ENCODE peak calls at places on chromosomes 13 and 19, in four cellular contexts. W, H, N and D are unnamed samples. For H3K4me1 and H3K27me3, the result is how much of the 10 kb centered on the place peaks cover.

GRCh38 chr13:48094404-48094780 is 512 bp downstream of the MED4 start:
- DNase-seq in N (no peak), H (no peak), W (no peak), D (no peak)

GRCh38 chr13:110617326-110618072 is 2.2 kb downstream of the NAXD start:
- DNase-seq in H (no peak), W (no peak), N (no peak), D (no peak)

GRCh38 chr19:51140441-51140840 is 1.7 kb upstream of the SIGLEC7 start:
- DNase-seq in N (no peak), H (no peak), W (no peak), D (no peak)

GRCh38 chr13:62407871-62408270 is 992.2 kb upstream of the PCDH20 start:
- DNase-seq in N (no peak), H (no peak), W (no peak), D (no peak)

GRCh38 chr13:91346848-91347211 is 657 bp upstream of the MIR17HG start:
- DNase-seq in N (no peak), H (peak), W (no peak), D (no peak)

GRCh38 chr19:31390721-31391120 is 41.5 kb upstream of the TSHZ3 start:
- DNase-seq in N (no peak), H (no peak), W (no peak), D (no peak)

GRCh38 chr19:29624489-29625210 is 18.6 kb downstream of the POP4 start:
- DNase-seq in N (no peak), W (no peak), H (no peak), D (no peak)

GRCh38 chr13:27359203-27359821 is 65.1 kb upstream of the GTF3A start:
- DNase-seq in N (no peak), W (no peak), H (peak), D (no peak)

GRCh38 chr19:49436381-49437017 is 4.8 kb downstream of the SLC17A7 start:
- DNase-seq in H (peak), W (peak), N (no peak), D (no peak)

GRCh38 chr13:20475927-20476691 is 49.5 kb downstream of the CRYL1 start:
- DNase-seq in W (no peak), H (peak), N (no peak), D (no peak)

GRCh38 chr13:79915386-79915785 is 425.5 kb downstream of the SPRY2 start:
- DNase-seq in W (no peak), N (no peak), H (no peak), D (no peak)

GRCh38 chr19:18479964-18480723 is 41.7 kb downstream of the ELL start:
- DNase-seq in N (no peak), W (no peak), H (no peak), D (no peak)

GRCh38 chr19:4911786-4912672 is 2.7 kb downstream of the UHRF1 start:
- DNase-seq in W (no peak), H (peak), N (peak), D (peak)

GRCh38 chr19:43723588-43723987 is 7.7 kb downstream of the IRGC start:
- DNase-seq in W (no peak), N (no peak), H (no peak), D (no peak)

GRCh38 chr19:16366056-16366432 is 41.4 kb downstream of the KLF2 start:
- DNase-seq in N (no peak), H (no peak), W (no peak), D (no peak)

GRCh38 chr13:102440259-102440936 is 38.5 kb upstream of the FGF14 start:
- DNase-seq in H (no peak), W (no peak), N (peak), D (peak)

GRCh38 chr13:93238711-93239110 is 12.1 kb downstream of the GPC6 start:
- DNase-seq in H (no peak), N (no peak), W (no peak), D (no peak)

GRCh38 chr13:77457989-77458388 is 77.5 kb upstream of the SCEL start:
- DNase-seq in H (no peak), N (no peak), W (no peak), D (no peak)

GRCh38 chr13:50085063-50085462 is 69.8 kb downstream of the KCNRG start:
- DNase-seq in N (no peak), W (no peak), H (no peak), D (no peak)

GRCh38 chr19:11028146-11028545 is 61.1 kb upstream of the LDLR start:
- DNase-seq in N (no peak), H (no peak), W (no peak), D (no peak)

GRCh38 chr13:46124967-46125933 is 20.4 kb upstream of the CPB2 start:
- DNase-seq in W (no peak), H (no peak), N (no peak), D (no peak)

GRCh38 chr13:62305758-62306157 is 890.1 kb upstream of the PCDH20 start:
- DNase-seq in N (no peak), H (no peak), W (no peak), D (no peak)

GRCh38 chr13:29939158-29939557 is 88.7 kb upstream of the UBL3 start:
- DNase-seq in N (no peak), H (no peak), W (no peak), D (no peak)

GRCh38 chr13:110965038-110965754 is 50.3 kb upstream of the ANKRD10 start:
- DNase-seq in W (no peak), N (peak), H (no peak), D (no peak)

GRCh38 chr13:50810468-50810867 is 33.0 kb downstream of the DLEU7 start:
- DNase-seq in N (no peak), W (no peak), H (no peak), D (no peak)

GRCh38 chr13:78201411-78201810 is 282.8 kb upstream of the EDNRB start:
- DNase-seq in W (no peak), H (no peak), N (no peak), D (no peak)

GRCh38 chr19:45954132-45954531 is 19.5 kb downstream of the NOVA2 start:
- DNase-seq in N (no peak), W (no peak), H (no peak), D (no peak)

GRCh38 chr19:17470204-17470841 is at the start of gene SLC27A1:
- DNase-seq in H (peak), N (peak), W (peak), D (peak)

GRCh38 chr13:101098873-101099272 is 317.4 kb downstream of the NALCN start:
- DNase-seq in N (no peak), W (no peak), H (no peak), D (no peak)

GRCh38 chr13:49497272-49497671 is 1.5 kb downstream of the PHF11 start:
- DNase-seq in H (no peak), W (no peak), N (no peak), D (no peak)

GRCh38 chr13:45564108-45564507 is 51.4 kb downstream of the ERICH6B start:
- DNase-seq in H (no peak), W (no peak), N (no peak), D (no peak)

GRCh38 chr13:34107814-34108213 is 289.9 kb downstream of the RFC3 start:
- DNase-seq in N (no peak), H (no peak), W (no peak), D (no peak)

GRCh38 chr19:47228168-47228936 is 2.6 kb downstream of the BBC3 start:
- DNase-seq in N (no peak), W (peak), H (peak), D (no peak)

GRCh38 chr19:55671054-55671378 is 4.0 kb upstream of the EPN1 start:
- DNase-seq in W (no peak), N (no peak), H (no peak), D (no peak)

GRCh38 chr19:55673889-55674288 is 1.1 kb upstream of the EPN1 start:
- DNase-seq in N (no peak), W (no peak), H (no peak), D (no peak)

GRCh38 chr19:55673465-55673864 is 1.6 kb upstream of the EPN1 start:
- DNase-seq in H (no peak), W (no peak), N (no peak), D (no peak)

GRCh38 chr19:55670280-55671053 is 4.6 kb upstream of the EPN1 start:
- DNase-seq in W (peak), N (no peak), H (no peak), D (peak)

DNA sequence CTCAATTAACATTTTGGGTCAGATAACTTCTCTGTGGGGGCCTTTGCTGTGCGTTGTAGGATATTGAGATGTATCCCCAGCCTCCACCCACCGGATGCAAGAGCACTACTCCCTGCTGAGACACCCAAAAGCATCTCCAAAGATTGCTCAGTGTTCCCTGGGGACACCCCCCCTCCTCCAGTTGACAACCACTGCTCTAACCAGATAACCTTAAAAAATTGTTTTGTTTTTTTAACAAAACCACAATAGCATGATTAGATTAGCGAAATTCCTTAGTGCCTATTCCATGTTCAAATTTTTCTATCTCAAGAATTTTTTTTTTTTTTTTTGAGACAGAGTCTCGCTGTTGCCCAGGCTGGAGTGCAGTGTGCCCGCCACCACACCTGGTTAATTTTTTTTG is 2.6 kb upstream of the EPN1 start:
- DNase-seq in W (no peak), H (no peak), N (no peak), D (no peak)
- H3K4me1 ChIP-seq in W (half or more), H (under half), N (under half), D (under half)

GRCh38 chr13:94703271-94703670 is 9.1 kb downstream of the SOX21 start:
- DNase-seq in N (no peak), H (no peak), W (peak), D (no peak)
- H3K27me3 ChIP-seq in N (half or more), H (half or more), W (under half), D (under half)

DNA sequence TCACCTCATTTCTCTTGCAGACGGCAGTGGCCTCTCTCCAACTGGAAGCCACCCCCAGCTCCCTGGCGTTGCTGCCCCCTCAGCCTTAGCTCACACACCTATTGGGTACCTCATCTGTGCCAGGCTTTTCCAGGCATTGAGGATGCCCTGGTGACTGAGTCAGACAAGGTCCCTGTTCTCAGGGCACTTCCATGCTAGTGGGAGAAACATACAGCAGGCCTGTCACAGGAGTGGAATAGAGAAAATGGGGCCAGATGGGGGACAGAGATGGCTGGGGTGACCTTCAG is 33.9 kb downstream of the CAPN12 start:
- DNase-seq in W (no peak), N (no peak), H (no peak), D (no peak)
- H3K4me1 ChIP-seq in W (half or more), N (under half), H (under half), D (under half)

DNA sequence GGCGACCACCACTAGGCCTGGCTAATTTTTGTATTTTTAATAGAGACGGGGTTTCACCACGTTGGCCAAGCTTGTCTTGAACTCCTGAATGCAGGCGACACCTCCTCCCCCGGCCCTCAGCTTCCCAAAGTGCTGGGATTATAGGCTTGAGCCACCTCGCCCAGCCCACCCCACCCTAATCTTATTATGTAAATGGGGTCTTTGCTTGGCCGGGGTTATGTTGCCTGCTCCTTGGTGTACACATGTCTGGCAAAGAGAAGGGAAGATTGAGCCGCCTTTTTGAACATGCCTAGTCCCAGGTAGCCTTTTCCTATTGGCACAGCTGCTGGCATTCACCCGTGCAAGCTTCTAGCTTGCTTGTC is 106.8 kb downstream of the KCTD15 start:
- DNase-seq in H (no peak), W (no peak), N (no peak), D (no peak)
- H3K27me3 ChIP-seq in H (under half), W (under half), N (under half), D (under half)

DNA sequence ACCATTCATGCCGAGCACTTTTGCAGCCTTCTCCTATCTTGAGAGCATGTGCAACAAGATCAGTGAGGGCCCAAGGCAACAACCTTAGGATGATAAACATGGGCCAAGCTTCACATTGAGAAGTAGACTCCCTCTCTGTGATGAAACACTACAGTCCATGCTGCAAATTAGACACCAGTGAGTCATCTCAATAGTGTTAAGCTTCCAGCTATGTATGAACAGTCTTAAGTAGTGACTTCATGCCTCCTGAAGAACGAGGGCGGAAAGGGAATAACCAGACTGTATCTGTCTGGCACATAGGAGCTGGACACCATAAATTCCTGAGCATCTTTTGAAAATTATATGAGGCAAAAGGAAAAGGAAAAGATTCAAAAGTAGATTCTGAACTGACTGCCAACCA is 309.9 kb upstream of the SLITRK1 start:
- DNase-seq in W (no peak), H (no peak), N (peak), D (no peak)
- H3K4me1 ChIP-seq in W (under half), H (under half), N (under half), D (under half)

GRCh38 chr19:39085392-39085791 is 1.2 kb downstream of the ACP7 start:
- DNase-seq in H (no peak), N (no peak), W (no peak), D (no peak)
- H3K27me3 ChIP-seq in H (under half), N (under half), W (under half), D (under half)

DNA sequence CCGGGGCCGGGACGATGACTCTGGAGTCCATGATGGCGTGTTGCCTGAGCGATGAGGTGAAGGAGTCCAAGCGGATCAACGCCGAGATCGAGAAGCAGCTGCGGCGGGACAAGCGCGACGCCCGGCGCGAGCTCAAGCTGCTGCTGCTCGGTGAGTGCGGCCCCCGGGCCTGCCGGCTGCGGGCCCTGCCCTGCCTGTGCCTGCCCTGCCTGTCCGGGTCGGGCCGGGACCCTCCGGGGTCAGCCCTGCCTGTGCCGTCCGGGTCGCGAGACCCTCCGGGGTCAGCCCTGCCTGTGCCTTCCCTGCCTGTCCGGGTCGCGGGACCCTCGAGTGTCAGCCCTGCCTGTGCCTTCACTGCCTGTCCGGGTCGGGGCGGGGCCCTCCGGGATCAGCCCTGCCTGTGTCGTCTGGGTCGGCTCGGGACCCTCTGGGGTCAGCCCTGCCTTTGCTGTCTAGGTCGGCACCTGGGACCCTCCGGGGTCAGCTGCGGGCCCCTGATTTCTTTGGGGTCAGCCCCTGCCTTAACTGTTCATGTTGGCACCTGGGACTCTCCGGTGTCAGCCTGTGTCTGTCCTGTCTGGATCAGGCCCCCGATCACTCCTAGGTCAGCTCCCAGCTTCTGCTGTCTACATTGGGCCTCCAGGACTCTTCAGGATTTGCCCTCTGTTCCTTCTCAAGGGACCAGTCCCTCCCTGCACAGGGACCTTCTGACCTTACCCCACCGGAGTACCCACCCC is 644 bp downstream of the GNA11 start:
- DNase-seq in N (no peak), W (peak), H (no peak), D (peak)
- H3K4me1 ChIP-seq in N (under half), W (half or more), H (under half), D (under half)

DNA sequence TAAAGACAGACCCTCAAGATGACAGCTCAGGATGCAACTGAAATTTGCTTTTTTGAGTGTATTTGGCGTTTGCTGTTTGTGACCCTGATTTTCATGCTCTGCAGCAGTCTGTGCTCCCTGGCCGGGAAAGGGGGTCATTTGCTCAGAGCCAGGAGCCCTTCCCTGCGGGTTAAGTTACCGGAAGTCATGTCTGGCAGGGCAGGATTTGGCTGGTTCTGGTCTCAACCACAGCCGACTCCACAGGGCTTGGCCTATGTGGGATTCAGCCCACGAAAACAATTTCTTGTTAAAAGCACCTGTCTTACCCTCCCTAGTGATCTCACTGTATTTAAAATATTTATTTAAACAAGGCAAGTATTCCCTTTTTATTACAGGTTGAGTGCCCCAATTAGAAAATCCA is 22.6 kb downstream of the MCF2L start:
- DNase-seq in W (no peak), N (no peak), H (no peak), D (no peak)
- H3K27me3 ChIP-seq in W (under half), N (under half), H (under half), D (under half)